ENCODE peak calls at places on chromosomes 5 and 9, in ten cellular contexts. R is Daoy; B is activated CD4-positive, alpha-beta T cell treated with anti-CD3 and anti-CD28 coated beads, Interleukin-2, amount 50 U/mL, for 48 hours; O is fibroblast of lung; V is glutamatergic neuron; S is stimulated activated CD4-positive, alpha-beta T cell treated with anti-CD3 and anti-CD28 coated beads, Interleukin-2, amount 100 ng/mL, for 48 hours; U is GM20000; M is memory B cell; K is NCI-H2081; Z is effector memory CD8-positive, alpha-beta T cell. J is an unnamed sample.

GRCh38 chr9:92639791-92640271 is 30.1 kb downstream of the IPPK start:
- DNase-seq in V (no peak), S (no peak), U (no peak), K (no peak), B (no peak), O (no peak), Z (no peak), R (no peak), M (no peak), J (no peak)

GRCh38 chr5:15525679-15526275 is 25.8 kb downstream of the FBXL7 start:
- DNase-seq in V (no peak), Z (no peak), O (no peak), U (no peak), S (no peak), M (no peak), K (no peak), R (no peak), B (no peak), J (no peak)

GRCh38 chr5:137822158-137822764 is 45.4 kb upstream of the MYOT start:
- DNase-seq in U (peak), M (no peak), K (no peak), B (peak), R (peak), Z (no peak), S (no peak), V (peak), O (peak), J (peak)

GRCh38 chr5:124474821-124475220 is 271.6 kb downstream of the ZNF608 start:
- DNase-seq in M (no peak), V (no peak), K (no peak), S (no peak), R (no peak), B (no peak), Z (no peak), U (no peak), O (no peak), J (no peak)

GRCh38 chr9:119974026-119974425 is 604.8 kb upstream of the BRINP1 start:
- DNase-seq in O (peak), S (no peak), V (no peak), K (no peak), B (no peak), Z (no peak), R (no peak), M (no peak), U (no peak), J (no peak)

GRCh38 chr9:3880851-3881250 is 355.1 kb upstream of the RFX3 start:
- DNase-seq in K (no peak), U (no peak), M (no peak), V (no peak), Z (no peak), O (peak), R (peak), B (no peak), S (no peak), J (no peak)

GRCh38 chr5:142324377-142324870 is 397 bp downstream of the SPRY4 start:
- DNase-seq in V (no peak), Z (no peak), R (no peak), S (no peak), K (no peak), M (peak), O (no peak), U (peak), B (no peak), J (no peak)

GRCh38 chr5:88845081-88845697 is 37.8 kb downstream of the MEF2C start:
- DNase-seq in U (peak), M (no peak), O (no peak), V (no peak), B (no peak), K (no peak), S (no peak), R (no peak), Z (no peak), J (no peak)

GRCh38 chr9:124300312-124300711 is 42.6 kb downstream of the NEK6 start:
- DNase-seq in S (no peak), R (no peak), M (no peak), K (no peak), B (no peak), Z (no peak), O (peak), U (no peak), V (no peak), J (no peak)

GRCh38 chr9:83379045-83379444 is 159.2 kb downstream of the FRMD3 start:
- DNase-seq in V (no peak), S (no peak), B (no peak), O (no peak), R (no peak), Z (no peak), M (no peak), K (no peak), U (no peak), J (no peak)

GRCh38 chr9:127184641-127185040 is 62.2 kb upstream of the ANGPTL2 start:
- DNase-seq in V (peak), Z (no peak), R (no peak), B (no peak), S (no peak), K (no peak), U (no peak), O (no peak), M (no peak), J (no peak)

GRCh38 chr9:16811987-16812685 is 58.3 kb downstream of the BNC2 start:
- DNase-seq in K (peak), O (no peak), B (no peak), V (no peak), Z (no peak), S (no peak), M (no peak), R (no peak), U (no peak), J (no peak)

GRCh38 chr9:73091909-73092308 is 59.8 kb upstream of the ANXA1 start:
- DNase-seq in K (peak), Z (no peak), O (no peak), B (no peak), S (no peak), R (no peak), M (no peak), U (no peak), V (no peak), J (no peak)

GRCh38 chr9:37486256-37486615 is 488 bp downstream of the POLR1E start:
- DNase-seq in O (no peak), K (no peak), R (no peak), U (no peak), M (no peak), V (no peak), Z (no peak), B (no peak), S (no peak), J (no peak)

GRCh38 chr9:117013596-117013995 is 326.5 kb downstream of the TRIM32 start:
- DNase-seq in K (no peak), B (no peak), R (no peak), U (no peak), M (no peak), V (peak), S (no peak), Z (no peak), O (no peak), J (no peak)

GRCh38 chr9:129311638-129312037 is 133.6 kb upstream of the IER5L start:
- DNase-seq in U (no peak), B (no peak), S (no peak), V (no peak), R (no peak), M (no peak), Z (no peak), O (no peak), K (no peak), J (no peak)

GRCh38 chr5:178149199-178149932 is 4.3 kb downstream of the NHP2 start:
- DNase-seq in B (no peak), M (no peak), U (no peak), O (peak), R (no peak), Z (no peak), V (no peak), S (no peak), K (no peak), J (no peak)

J was measured in Karpas-422.